ENCODE peak calls at places on chromosomes 5 and 9, in six cellular contexts. B is OCI-LY7, U is ACHN, E is dermis blood vessel endothelial cell, A is HepG2, T is substantia nigra. Q is an unnamed sample.
A peak's percentile ranks its signal among the peaks of the same experiment; 100 is the strongest.

GRCh38 chr5:151562019-151562707 is 29.0 kb downstream of the FAT2 start:
- DNase-seq in B (no peak), U (no peak), E (no peak), A (no peak), T (no peak), Q (no peak)

GRCh38 chr5:17895296-17896058 is 261.2 kb downstream of the TAF11L14 start:
- DNase-seq in B (no peak), U (no peak), E (no peak), A (no peak), T (no peak), Q (no peak)

GRCh38 chr5:151498395-151499155 is 51.2 kb downstream of the SLC36A1 start:
- DNase-seq in B (no peak), U (no peak), E (no peak), A (no peak), T (no peak), Q (no peak)

GRCh38 chr5:1133510-1134255 is 21.8 kb upstream of the SLC12A7 start:
- DNase-seq in B (peak; percentile 71), U (no peak), E (no peak), A (no peak), T (no peak), Q (no peak)

GRCh38 chr5:87169300-87169991 is 98.2 kb upstream of the RASA1 start:
- DNase-seq in B (no peak), U (no peak), E (peak; percentile 26), A (no peak), T (no peak), Q (peak; percentile 4)

GRCh38 chr9:76634356-76635054 is 129.7 kb upstream of the PCA3 start:
- DNase-seq in B (no peak), U (no peak), E (peak; percentile 46), A (peak; percentile 15), T (no peak), Q (peak; percentile 60)

GRCh38 chr5:39461007-39461682 is 36.4 kb upstream of the DAB2 start:
- DNase-seq in B (peak; percentile 4), U (no peak), E (no peak), A (no peak), T (no peak), Q (no peak)

GRCh38 chr5:1204693-1205242 is 3.4 kb downstream of the SLC6A19 start:
- DNase-seq in B (peak; percentile 6), U (peak; percentile 32), E (peak; percentile 27), A (peak; percentile 71), T (no peak), Q (no peak)

GRCh38 chr9:77661696-77662095 is 13.6 kb upstream of the GNA14 start:
- DNase-seq in B (no peak), U (no peak), E (no peak), A (no peak), T (no peak), Q (no peak)

GRCh38 chr5:79672392-79672791 is 17.2 kb upstream of the CMYA5 start:
- DNase-seq in B (no peak), U (no peak), E (no peak), A (no peak), T (no peak), Q (no peak)

GRCh38 chr9:89342213-89342612 is 23.9 kb downstream of the SECISBP2 start:
- DNase-seq in B (no peak), U (no peak), E (no peak), A (no peak), T (no peak), Q (no peak)

GRCh38 chr5:77322406-77322805 is 111.9 kb downstream of the PDE8B start:
- DNase-seq in B (no peak), U (no peak), E (no peak), A (no peak), T (no peak), Q (no peak)

GRCh38 chr5:134813407-134813806 is 32.4 kb upstream of the C5orf24 start:
- DNase-seq in B (peak; percentile 67), U (no peak), E (no peak), A (no peak), T (no peak), Q (no peak)

GRCh38 chr5:150670275-150670960 is 9.4 kb downstream of the MYOZ3 start:
- DNase-seq in B (no peak), U (no peak), E (no peak), A (no peak), T (no peak), Q (no peak)

GRCh38 chr9:133932176-133932575 is 59.9 kb downstream of the VAV2 start:
- DNase-seq in B (no peak), U (no peak), E (peak; percentile 72), A (no peak), T (no peak), Q (peak; percentile 88)

GRCh38 chr5:159698322-159698721 is 218.0 kb upstream of the ADRA1B start:
- DNase-seq in B (no peak), U (no peak), E (no peak), A (no peak), T (no peak), Q (no peak)

GRCh38 chr5:77828445-77828844 is 52.3 kb upstream of the TBCA start:
- DNase-seq in B (no peak), U (no peak), E (no peak), A (no peak), T (no peak), Q (no peak)

GRCh38 chr9:108761530-108762347 is 94.0 kb downstream of the ACTL7B start:
- DNase-seq in B (peak; percentile 51), U (peak; percentile 36), E (peak; percentile 68), A (peak; percentile 47), T (peak; percentile 34), Q (peak; percentile 43)

GRCh38 chr5:96114736-96115466 is 153.2 kb upstream of the ELL2 start:
- DNase-seq in B (no peak), U (no peak), E (no peak), A (no peak), T (no peak), Q (no peak)

GRCh38 chr5:1034421-1034905 is 25.9 kb downstream of the NKD2 start:
- DNase-seq in B (no peak), U (no peak), E (no peak), A (no peak), T (no peak), Q (no peak)

GRCh38 chr9:38339087-38339486 is 53.4 kb upstream of the ALDH1B1 start:
- DNase-seq in B (no peak), U (peak; percentile 34), E (peak; percentile 21), A (no peak), T (no peak), Q (no peak)

GRCh38 chr5:83244516-83244915 is 167.2 kb downstream of the XRCC4 start:
- DNase-seq in B (no peak), U (no peak), E (no peak), A (no peak), T (no peak), Q (no peak)

GRCh38 chr9:130043654-130044623 is 950 bp upstream of the FNBP1 start:
- DNase-seq in B (no peak), U (peak; percentile 55), E (peak; percentile 66), A (peak; percentile 83), T (no peak), Q (peak; percentile 74)

GRCh38 chr5:127053049-127053448 is 20.3 kb downstream of the C5orf63 start:
- DNase-seq in B (no peak), U (no peak), E (no peak), A (no peak), T (no peak), Q (no peak)

GRCh38 chr9:119802621-119803020 is 433.4 kb upstream of the BRINP1 start:
- DNase-seq in B (no peak), U (no peak), E (no peak), A (no peak), T (peak; percentile 57), Q (no peak)

GRCh38 chr5:38756068-38756467 is 89.7 kb upstream of the OSMR start:
- DNase-seq in B (no peak), U (no peak), E (no peak), A (no peak), T (no peak), Q (no peak)

GRCh38 chr5:93717162-93717561 is 24.2 kb downstream of the POU5F2 start:
- DNase-seq in B (no peak), U (peak; percentile 66), E (peak; percentile 73), A (peak; percentile 45), T (no peak), Q (peak; percentile 67)

GRCh38 chr5:55172051-55172899 is 702 bp downstream of the CDC20B start:
- DNase-seq in B (peak; percentile 85), U (peak; percentile 80), E (peak; percentile 91), A (peak; percentile 80), T (peak; percentile 5), Q (peak; percentile 79)

GRCh38 chr9:87497604-87498045 is at the start of gene DAPK1:
- DNase-seq in B (no peak), U (peak; percentile 62), E (peak; percentile 86), A (peak; percentile 55), T (no peak), Q (peak; percentile 84)

GRCh38 chr9:127124792-127125191 is 2.4 kb upstream of the ANGPTL2 start:
- DNase-seq in B (no peak), U (no peak), E (no peak), A (no peak), T (no peak), Q (no peak)

GRCh38 chr5:125198270-125198974 is 452.0 kb upstream of the ZNF608 start:
- DNase-seq in B (peak; percentile 47), U (peak; percentile 25), E (peak; percentile 81), A (no peak), T (peak; percentile 46), Q (peak; percentile 79)

GRCh38 chr9:22463205-22463604 is 16.6 kb downstream of the DMRTA1 start:
- DNase-seq in B (no peak), U (no peak), E (no peak), A (no peak), T (no peak), Q (no peak)